ENCODE peak calls at places on chromosomes 2 and 18, in seven cellular contexts. I, G, F, K, R, D and N are unnamed samples.

GRCh38 chr2:43776317-43776716 is 2.5 kb downstream of the DYNC2LI1 start:
- DNase-seq in D (no peak), I (peak; percentile 20), F (no peak), R (no peak), K (no peak), G (no peak), N (no peak)

GRCh38 chr2:100612388-100613000 is 49.7 kb downstream of the PDCL3 start:
- DNase-seq in I (no peak), D (no peak), F (peak; percentile 36), R (no peak), K (no peak), G (no peak), N (no peak)

GRCh38 chr2:44016282-44016681 is 20.5 kb upstream of the LRPPRC start:
- DNase-seq in F (peak; percentile 66), D (peak; percentile 75), K (peak; percentile 47), R (no peak), I (peak; percentile 49), G (peak; percentile 21), N (peak; percentile 52)

GRCh38 chr18:1663879-1664705 is 759.4 kb downstream of the ADCYAP1 start:
- DNase-seq in G (peak; percentile 25), R (no peak), K (peak; percentile 3), F (peak; percentile 67), D (peak; percentile 61), I (peak; percentile 61), N (peak; percentile 76)

GRCh38 chr2:54878182-54878581 is 154.7 kb downstream of the EML6 start:
- DNase-seq in F (no peak), R (no peak), K (no peak), I (no peak), G (no peak), D (no peak), N (no peak)

GRCh38 chr2:216160786-216161185 is 51.6 kb downstream of the XRCC5 start:
- DNase-seq in R (no peak), D (no peak), F (no peak), K (no peak), G (no peak), I (no peak), N (no peak)

GRCh38 chr2:207254526-207255464 is 89.0 kb upstream of the KLF7 start:
- DNase-seq in G (no peak), F (no peak), I (peak; percentile 32), R (no peak), D (no peak), K (peak; percentile 86), N (peak; percentile 83)

GRCh38 chr2:105800036-105800755 is 55.5 kb downstream of the NCK2 start:
- DNase-seq in G (peak; percentile 33), F (peak; percentile 47), K (no peak), R (no peak), I (no peak), D (no peak), N (no peak)

GRCh38 chr2:7133521-7133920 is 216.3 kb downstream of the RNF144A start:
- DNase-seq in F (no peak), G (no peak), K (no peak), I (no peak), R (no peak), D (no peak), N (no peak)

GRCh38 chr2:177888581-177888980 is 184.0 kb downstream of the PDE11A start:
- DNase-seq in F (no peak), G (no peak), R (peak; percentile 7), K (no peak), D (no peak), I (no peak), N (no peak)

GRCh38 chr2:127050803-127051115 is 56.2 kb downstream of the BIN1 start:
- DNase-seq in R (no peak), D (no peak), F (no peak), I (no peak), K (no peak), G (peak; percentile 7), N (no peak)

GRCh38 chr2:96773922-96774321 is 13.2 kb downstream of the CNNM4 start:
- DNase-seq in K (no peak), D (peak; percentile 82), G (peak; percentile 61), F (peak; percentile 59), R (peak; percentile 15), I (peak; percentile 52), N (peak; percentile 88)

GRCh38 chr2:179460530-179460929 is 195.9 kb upstream of the SESTD1 start:
- DNase-seq in D (no peak), R (no peak), K (peak; percentile 96), G (no peak), I (peak; percentile 32), F (no peak), N (peak; percentile 46)

GRCh38 chr2:101710690-101711318 is 13.3 kb downstream of the MAP4K4 start:
- DNase-seq in F (no peak), K (peak; percentile 65), G (no peak), I (no peak), D (no peak), R (no peak), N (peak; percentile 37)

GRCh38 chr2:148582679-148583511 is 61.7 kb upstream of the EPC2 start:
- DNase-seq in F (no peak), I (no peak), R (no peak), K (peak; percentile 5), G (no peak), D (no peak), N (no peak)

GRCh38 chr2:70991742-70992141 is 2.9 kb downstream of the TEX261 start:
- DNase-seq in F (no peak), R (no peak), D (no peak), K (no peak), G (no peak), I (no peak), N (no peak)

GRCh38 chr2:200380139-200380561 is 73.7 kb downstream of the SPATS2L start:
- DNase-seq in R (peak; percentile 40), G (no peak), K (peak; percentile 66), I (no peak), D (no peak), F (no peak), N (no peak)

GRCh38 chr2:15640291-15640711 is 48.6 kb downstream of the DDX1 start:
- DNase-seq in F (no peak), K (peak; percentile 81), R (no peak), D (no peak), G (no peak), I (no peak), N (no peak)

GRCh38 chr18:75247041-75247551 is 36.5 kb downstream of the TSHZ1 start:
- DNase-seq in I (no peak), F (no peak), G (no peak), R (no peak), D (peak; percentile 55), K (peak; percentile 35), N (peak; percentile 27)

GRCh38 chr2:156322681-156323211 is 9.8 kb downstream of the NR4A2 start:
- DNase-seq in D (no peak), G (no peak), F (no peak), I (peak; percentile 30), R (no peak), K (no peak), N (no peak)

GRCh38 chr2:169509955-169510354 is 453 bp downstream of the KLHL41 start:
- DNase-seq in I (no peak), K (no peak), G (no peak), R (no peak), F (no peak), D (no peak), N (no peak)

GRCh38 chr2:9260411-9261037 is 53.9 kb downstream of the ASAP2 start:
- DNase-seq in D (no peak), G (no peak), I (no peak), R (no peak), F (no peak), K (no peak), N (no peak)

GRCh38 chr2:137228566-137228965 is 463.2 kb downstream of the THSD7B start:
- DNase-seq in R (no peak), F (no peak), I (no peak), G (no peak), K (peak; percentile 70), D (no peak), N (no peak)

GRCh38 chr2:28209312-28209711 is 183.3 kb upstream of the FOSL2 start:
- DNase-seq in G (no peak), F (no peak), R (no peak), I (no peak), D (no peak), K (peak; percentile 62), N (no peak)

GRCh38 chr2:69053416-69053965 is 40.5 kb downstream of the ANTXR1 start:
- DNase-seq in I (no peak), D (no peak), R (no peak), G (no peak), K (peak; percentile 59), F (no peak), N (no peak)

GRCh38 chr2:84902526-84902925 is 2.9 kb upstream of the TMSB10 start:
- DNase-seq in K (no peak), R (no peak), D (no peak), F (peak; percentile 37), I (no peak), G (no peak), N (no peak)

GRCh38 chr2:169090133-169090820 is 20.9 kb downstream of the DHRS9 start:
- DNase-seq in I (no peak), G (no peak), K (no peak), D (no peak), F (no peak), R (no peak), N (no peak)

GRCh38 chr2:160652236-160652635 is 158.6 kb upstream of the RBMS1 start:
- DNase-seq in K (peak; percentile 62), G (peak; percentile 60), I (peak; percentile 81), F (peak; percentile 68), D (peak; percentile 94), R (no peak), N (peak; percentile 35)

GRCh38 chr18:3321133-3321812 is 59.3 kb downstream of the MYL12B start:
- DNase-seq in F (no peak), R (no peak), I (peak; percentile 18), D (no peak), G (no peak), K (peak; percentile 97), N (peak; percentile 80)